ENCODE peak calls at places on chromosomes 5 and 9, in seven cellular contexts. A is effector memory CD8-positive, alpha-beta T cell; J is pons; S is uterus; T is AG10803; Z is G401; R is CD8-positive, alpha-beta memory T cell. V is an unnamed sample.

GRCh38 chr9:70159630-70160029 is 99.1 kb upstream of the SMC5 start:
- DNase-seq in A (no peak), J (no peak), S (no peak), T (peak; percentile 32), Z (no peak), R (no peak), V (no peak)

GRCh38 chr5:14298126-14298847 is 155.1 kb downstream of the TRIO start:
- DNase-seq in A (no peak), J (no peak), S (peak; percentile 46), T (peak; percentile 68), Z (no peak), R (no peak), V (no peak)

GRCh38 chr9:129143461-129143927 is 32.3 kb downstream of the PTPA start:
- DNase-seq in A (no peak), J (no peak), S (peak; percentile 84), T (peak; percentile 44), Z (no peak), R (no peak), V (peak; percentile 85)

GRCh38 chr5:164335837-164336236 is 830.4 kb downstream of the MAT2B start:
- DNase-seq in A (no peak), J (no peak), S (no peak), T (peak; percentile 14), Z (no peak), R (no peak), V (no peak)

GRCh38 chr9:72945391-72945790 is 7.5 kb downstream of the ALDH1A1 start:
- DNase-seq in A (no peak), J (no peak), S (no peak), T (no peak), Z (no peak), R (no peak), V (no peak)

GRCh38 chr5:180313677-180314076 is 21.8 kb upstream of the MAPK9 start:
- DNase-seq in A (no peak), J (no peak), S (no peak), T (no peak), Z (peak; percentile 86), R (peak; percentile 78), V (no peak)

GRCh38 chr5:142438573-142438972 is 113.8 kb upstream of the SPRY4 start:
- DNase-seq in A (no peak), J (no peak), S (no peak), T (peak; percentile 62), Z (no peak), R (no peak), V (no peak)

GRCh38 chr9:29213374-29214161 is 1640.3 kb upstream of the C9orf72 start:
- DNase-seq in A (no peak), J (no peak), S (no peak), T (no peak), Z (no peak), R (no peak), V (peak; percentile 77)

GRCh38 chr5:36357391-36357790 is 55.7 kb upstream of the RANBP3L start:
- DNase-seq in A (no peak), J (no peak), S (no peak), T (peak; percentile 94), Z (no peak), R (no peak), V (no peak)

GRCh38 chr9:130172161-130172857 is at the start of gene NCS1:
- DNase-seq in A (no peak), J (peak; percentile 30), S (peak; percentile 76), T (peak; percentile 65), Z (peak; percentile 78), R (peak; percentile 33), V (no peak)

GRCh38 chr5:154132718-154133307 is 57.7 kb upstream of the GALNT10 start:
- DNase-seq in A (no peak), J (no peak), S (no peak), T (no peak), Z (no peak), R (no peak), V (no peak)

GRCh38 chr5:43658499-43658898 is 55.5 kb downstream of the NNT start:
- DNase-seq in A (no peak), J (no peak), S (no peak), T (peak; percentile 74), Z (no peak), R (no peak), V (no peak)

GRCh38 chr5:52706775-52707174 is 80.9 kb upstream of the ITGA1 start:
- DNase-seq in A (no peak), J (no peak), S (no peak), T (no peak), Z (no peak), R (no peak), V (no peak)

GRCh38 chr5:160457255-160457654 is 35.6 kb downstream of the PTTG1 start:
- DNase-seq in A (no peak), J (no peak), S (no peak), T (no peak), Z (no peak), R (no peak), V (no peak)

GRCh38 chr9:3662671-3663070 is 136.9 kb upstream of the RFX3 start:
- DNase-seq in A (no peak), J (no peak), S (no peak), T (peak; percentile 36), Z (no peak), R (no peak), V (no peak)

GRCh38 chr9:131473891-131474290 is 28.8 kb upstream of the POMT1 start:
- DNase-seq in A (no peak), J (no peak), S (no peak), T (no peak), Z (no peak), R (no peak), V (no peak)

GRCh38 chr5:139897982-139898381 is 102.4 kb downstream of the PSD2 start:
- DNase-seq in A (no peak), J (no peak), S (no peak), T (no peak), Z (no peak), R (no peak), V (no peak)

GRCh38 chr5:127001621-127002296 is 28.6 kb downstream of the MARCHF3 start:
- DNase-seq in A (no peak), J (no peak), S (no peak), T (peak; percentile 95), Z (no peak), R (no peak), V (peak; percentile 21)

GRCh38 chr9:118578467-118578866 is 790.8 kb downstream of the BRINP1 start:
- DNase-seq in A (no peak), J (no peak), S (no peak), T (peak; percentile 77), Z (no peak), R (no peak), V (no peak)

GRCh38 chr5:149792540-149792939 is 62.4 kb downstream of the PPARGC1B start:
- DNase-seq in A (no peak), J (no peak), S (no peak), T (no peak), Z (no peak), R (no peak), V (no peak)

GRCh38 chr9:134243778-134244467 is 79.6 kb upstream of the RNU6ATAC start:
- DNase-seq in A (peak; percentile 16), J (peak; percentile 74), S (no peak), T (peak; percentile 31), Z (peak; percentile 15), R (no peak), V (no peak)

GRCh38 chr5:137491121-137491520 is 8.0 kb downstream of the SPOCK1 start:
- DNase-seq in A (no peak), J (no peak), S (no peak), T (no peak), Z (no peak), R (no peak), V (no peak)

GRCh38 chr5:149172709-149173505 is 31.6 kb downstream of the ABLIM3 start:
- DNase-seq in A (no peak), J (no peak), S (no peak), T (peak; percentile 47), Z (no peak), R (no peak), V (no peak)